ENCODE peak calls at places on chromosomes 11 and 22, in ten cellular contexts. L is right lobe of liver, W is transverse colon, Y is esophagus squamous epithelium, I is lower leg skin, A is sigmoid colon, G is heart left ventricle, V is Peyer's patch, X is breast epithelium, J is A549. R is an unnamed sample.

GRCh38 chr11:10426475-10426874 is 28.6 kb upstream of the AMPD3 start:
- DNase-seq in L (no peak), W (no peak), Y (no peak), I (no peak), A (no peak), G (no peak), V (no peak), X (no peak), J (no peak), R (no peak)

GRCh38 chr11:67022961-67023956 is at the start of gene SYT12:
- DNase-seq in L (no peak), W (no peak), Y (no peak), I (no peak), A (no peak), G (no peak), V (no peak), X (no peak), J (peak; percentile 35), R (peak; percentile 11)

GRCh38 chr11:91790346-91790745 is 434.3 kb upstream of the FAT3 start:
- DNase-seq in L (no peak), W (no peak), Y (no peak), I (no peak), A (no peak), G (no peak), V (no peak), X (no peak), J (no peak), R (no peak)

GRCh38 chr22:49976439-49977175 is 16.0 kb downstream of the PIM3 start:
- DNase-seq in L (no peak), W (peak; percentile 8), Y (no peak), I (peak; percentile 12), A (no peak), G (no peak), V (no peak), X (peak; percentile 18), J (peak; percentile 28), R (peak; percentile 38)

GRCh38 chr11:39571081-39571480 is 1888.4 kb downstream of the LRRC4C start:
- DNase-seq in L (no peak), W (no peak), Y (no peak), I (no peak), A (no peak), G (no peak), V (no peak), X (no peak), J (no peak), R (no peak)

GRCh38 chr22:38218661-38219331 is 17.0 kb downstream of the MAFF start:
- DNase-seq in L (peak; percentile 78), W (peak; percentile 89), Y (no peak), I (peak; percentile 64), A (peak; percentile 93), G (peak; percentile 80), V (peak; percentile 83), X (peak; percentile 91), J (peak; percentile 87), R (no peak)

GRCh38 chr11:28730336-28730735 is 622.1 kb downstream of the METTL15 start:
- DNase-seq in L (no peak), W (no peak), Y (no peak), I (no peak), A (no peak), G (no peak), V (no peak), X (no peak), J (no peak), R (no peak)

GRCh38 chr11:64863381-64864060 is 14.9 kb downstream of the EHD1 start:
- DNase-seq in L (peak; percentile 53), W (no peak), Y (no peak), I (no peak), A (peak; percentile 81), G (no peak), V (no peak), X (no peak), J (no peak), R (no peak)

GRCh38 chr22:16965083-16965482 is 42.9 kb downstream of the GAB4 start:
- DNase-seq in L (no peak), W (no peak), Y (no peak), I (no peak), A (no peak), G (no peak), V (no peak), X (no peak), J (no peak), R (no peak)

GRCh38 chr11:69640995-69641581 is at the start of gene CCND1:
- DNase-seq in L (peak; percentile 88), W (peak; percentile 85), Y (no peak), I (no peak), A (peak; percentile 77), G (peak; percentile 85), V (peak; percentile 86), X (peak; percentile 54), J (peak; percentile 95), R (peak; percentile 91)

GRCh38 chr22:39493759-39494158 is 8.3 kb upstream of the MIEF1 start:
- DNase-seq in L (peak; percentile 2), W (no peak), Y (no peak), I (no peak), A (no peak), G (no peak), V (no peak), X (no peak), J (no peak), R (no peak)

GRCh38 chr11:32176223-32176811 is 85.4 kb downstream of the RCN1 start:
- DNase-seq in L (no peak), W (peak; percentile 77), Y (peak; percentile 2), I (peak; percentile 85), A (peak; percentile 79), G (peak; percentile 64), V (peak; percentile 57), X (peak; percentile 67), J (peak; percentile 83), R (peak; percentile 84)

GRCh38 chr11:94853836-94854235 is 85.7 kb downstream of the AMOTL1 start:
- DNase-seq in L (no peak), W (no peak), Y (no peak), I (no peak), A (no peak), G (no peak), V (no peak), X (no peak), J (no peak), R (no peak)

GRCh38 chr11:134785660-134786284 is 373.7 kb upstream of the B3GAT1 start:
- DNase-seq in L (no peak), W (no peak), Y (no peak), I (no peak), A (no peak), G (no peak), V (no peak), X (no peak), J (no peak), R (no peak)

GRCh38 chr11:65870706-65871681 is 1.6 kb downstream of the EFEMP2 start:
- DNase-seq in L (peak; percentile 52), W (no peak), Y (no peak), I (no peak), A (peak; percentile 71), G (peak; percentile 81), V (peak; percentile 48), X (no peak), J (no peak), R (peak; percentile 96)

DNA sequence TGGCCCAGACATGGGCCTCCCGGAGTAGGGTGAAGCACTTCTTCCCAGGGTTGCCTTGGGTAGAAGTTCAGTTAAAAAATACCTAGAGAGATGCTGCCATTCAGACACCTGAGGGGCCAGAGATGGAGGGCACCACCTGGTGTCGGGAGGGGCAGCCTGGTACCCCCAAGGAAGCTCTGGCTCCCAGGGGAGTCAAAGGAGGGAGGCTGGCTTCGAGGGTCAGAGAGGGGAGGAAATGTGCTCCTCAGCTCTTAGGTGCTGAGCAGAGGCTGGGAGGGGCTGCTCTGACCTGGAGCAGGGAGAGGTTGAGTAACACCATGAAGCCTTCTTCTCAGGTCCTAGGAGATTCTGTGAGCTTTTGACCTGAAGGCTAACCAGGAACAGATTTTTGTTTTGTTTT is 1.1 kb downstream of the USP35 start:
- DNase-seq in L (no peak), W (no peak), Y (no peak), I (no peak), A (peak; percentile 62), G (no peak), V (peak; percentile 44), X (no peak), J (no peak), R (peak; percentile 40)
- TF ChIP-seq CTCF in L (no peak), W (no peak), Y (no peak), I (no peak), A (no peak), G (no peak), V (no peak), X (no peak), J (no peak), R (no peak)

GRCh38 chr22:23219317-23219716 is 39.0 kb downstream of the BCR start:
- DNase-seq in L (no peak), W (no peak), Y (no peak), I (no peak), A (no peak), G (no peak), V (peak; percentile 43), X (no peak), J (no peak), R (no peak)

GRCh38 chr22:23218053-23218866 is 38.0 kb downstream of the BCR start:
- DNase-seq in L (no peak), W (no peak), Y (no peak), I (no peak), A (no peak), G (no peak), V (peak; percentile 47), X (no peak), J (no peak), R (no peak)

GRCh38 chr22:23219787-23220484 is 39.6 kb downstream of the BCR start:
- DNase-seq in L (no peak), W (peak; percentile 35), Y (no peak), I (no peak), A (no peak), G (peak; percentile 40), V (peak; percentile 58), X (no peak), J (no peak), R (peak; percentile 94)

GRCh38 chr22:23217171-23218052 is 37.1 kb downstream of the BCR start:
- DNase-seq in L (no peak), W (no peak), Y (no peak), I (no peak), A (no peak), G (peak; percentile 59), V (peak; percentile 39), X (no peak), J (no peak), R (peak; percentile 15)

GRCh38 chr22:23218867-23219251 is 38.5 kb downstream of the BCR start:
- DNase-seq in L (no peak), W (peak; percentile 54), Y (no peak), I (no peak), A (no peak), G (peak; percentile 69), V (peak; percentile 58), X (no peak), J (no peak), R (peak; percentile 81)
- TF ChIP-seq POLR2A in L (no peak), W (no peak), Y (no peak), I (no peak), A (no peak), G (no peak), V (no peak), X (no peak), J (no peak), R (no peak)

GRCh38 chr22:46027219-46028068 is 50.5 kb upstream of the WNT7B start:
- DNase-seq in L (peak; percentile 85), W (peak; percentile 85), Y (no peak), I (no peak), A (peak; percentile 80), G (peak; percentile 83), V (peak; percentile 90), X (no peak), J (no peak), R (no peak)
- H3K4me3 ChIP-seq in L (peak overlapping the region; percentile 49), W (peak overlapping the region; percentile 48), Y (peak overlapping the region; percentile 33), I (no peak overlapping the region), A (peak overlapping the region; percentile 60), G (peak overlapping the region; percentile 56), V (peak overlapping the region; percentile 38), X (peak overlapping the region; percentile 51), J (peak overlapping the region; percentile 23), R (no peak overlapping the region)

GRCh38 chr11:59144579-59145345 is 2.1 kb downstream of the FAM111A start:
- DNase-seq in L (peak; percentile 80), W (peak; percentile 89), Y (no peak), I (peak; percentile 83), A (peak; percentile 92), G (peak; percentile 81), V (peak; percentile 86), X (peak; percentile 64), J (peak; percentile 89), R (peak; percentile 94)
- TF ChIP-seq CTCF in L (no peak), W (no peak), Y (no peak), I (no peak), A (no peak), G (no peak), V (no peak), X (no peak), J (no peak), R (no peak)